ENCODE peak calls at places on chromosomes 6 and 20, in ten cellular contexts. H, G, K, O, Y, T, V, P, W and F are unnamed samples. For H3K9me3, the result is how much of the 10 kb centered on the place peaks cover.

GRCh38 chr6:165616116-165616515 is 46.9 kb downstream of the PDE10A start:
- DNase-seq in H (no peak), G (peak), K (no peak), O (no peak), Y (no peak), T (no peak), V (no peak), P (no peak), W (no peak), F (no peak)

GRCh38 chr6:159701413-159701999 is 8.5 kb upstream of the SOD2 start:
- DNase-seq in H (no peak), G (peak), K (no peak), O (no peak), Y (no peak), T (no peak), V (no peak), P (no peak), W (peak), F (no peak)

GRCh38 chr6:108798672-108799355 is 49.4 kb upstream of the ARMC2 start:
- DNase-seq in H (peak), G (no peak), K (no peak), O (no peak), Y (no peak), T (peak), V (peak), P (no peak), W (no peak), F (no peak)

GRCh38 chr6:151071295-151071694 is 168.5 kb upstream of the AKAP12 start:
- DNase-seq in H (peak), G (peak), K (no peak), O (no peak), Y (peak), T (no peak), V (no peak), P (no peak), W (no peak), F (no peak)

GRCh38 chr6:160035241-160035640 is 66.4 kb downstream of the IGF2R start:
- DNase-seq in H (no peak), G (no peak), K (no peak), O (no peak), Y (no peak), T (no peak), V (no peak), P (no peak), W (no peak), F (no peak)

GRCh38 chr6:163773646-163774045 is 359.1 kb downstream of the QKI start:
- DNase-seq in H (no peak), G (no peak), K (no peak), O (no peak), Y (no peak), T (no peak), V (no peak), P (no peak), W (no peak), F (no peak)

GRCh38 chr20:24917056-24917455 is 32.0 kb upstream of the CST7 start:
- DNase-seq in H (no peak), G (no peak), K (no peak), O (no peak), Y (no peak), T (no peak), V (no peak), P (no peak), W (no peak), F (no peak)

GRCh38 chr6:47922391-47922790 is 140.6 kb downstream of the OPN5 start:
- DNase-seq in H (no peak), G (no peak), K (no peak), O (no peak), Y (no peak), T (no peak), V (no peak), P (no peak), W (no peak), F (no peak)

GRCh38 chr6:3731700-3732099 is 19.8 kb downstream of the PXDC1 start:
- DNase-seq in H (no peak), G (no peak), K (peak), O (no peak), Y (no peak), T (no peak), V (peak), P (no peak), W (no peak), F (no peak)

GRCh38 chr20:46139908-46140482 is 21.9 kb downstream of the CD40 start:
- DNase-seq in H (no peak), G (no peak), K (no peak), O (no peak), Y (no peak), T (no peak), V (no peak), P (no peak), W (no peak), F (no peak)

GRCh38 chr20:17843246-17844132 is 125.1 kb downstream of the SNX5 start:
- DNase-seq in H (peak), G (peak), K (peak), O (no peak), Y (peak), T (no peak), V (no peak), P (peak), W (no peak), F (peak)

GRCh38 chr6:54291146-54291545 is 17.1 kb upstream of the TINAG start:
- DNase-seq in H (no peak), G (peak), K (no peak), O (peak), Y (no peak), T (no peak), V (no peak), P (no peak), W (no peak), F (no peak)

GRCh38 chr20:6008254-6008653 is 45.6 kb downstream of the LRRN4 start:
- DNase-seq in H (peak), G (peak), K (no peak), O (no peak), Y (peak), T (peak), V (no peak), P (no peak), W (peak), F (no peak)

GRCh38 chr20:15799871-15800270 is 773.4 kb downstream of the KIF16B start:
- DNase-seq in H (no peak), G (peak), K (no peak), O (no peak), Y (no peak), T (no peak), V (no peak), P (no peak), W (no peak), F (no peak)

GRCh38 chr6:165605901-165606739 is 56.9 kb downstream of the PDE10A start:
- DNase-seq in H (no peak), G (no peak), K (no peak), O (no peak), Y (no peak), T (no peak), V (no peak), P (no peak), W (no peak), F (no peak)

GRCh38 chr20:38342196-38342595 is 4.1 kb upstream of the LBP start:
- DNase-seq in H (no peak), G (no peak), K (no peak), O (no peak), Y (no peak), T (no peak), V (no peak), P (no peak), W (no peak), F (no peak)

GRCh38 chr20:4896971-4897497 is 104.3 kb downstream of the SLC23A2 start:
- DNase-seq in H (no peak), G (no peak), K (no peak), O (no peak), Y (no peak), T (no peak), V (peak), P (no peak), W (no peak), F (peak)

GRCh38 chr6:151885234-151885633 is 77.8 kb downstream of the ESR1 start:
- DNase-seq in H (no peak), G (no peak), K (no peak), O (no peak), Y (no peak), T (no peak), V (no peak), P (no peak), W (no peak), F (no peak)

GRCh38 chr6:71228461-71229041 is 60.1 kb upstream of the OGFRL1 start:
- DNase-seq in H (no peak), G (peak), K (no peak), O (no peak), Y (no peak), T (no peak), V (no peak), P (no peak), W (no peak), F (no peak)

GRCh38 chr6:33693186-33694158 is 18.0 kb downstream of the UQCC2 start:
- DNase-seq in H (peak), G (no peak), K (no peak), O (no peak), Y (no peak), T (no peak), V (peak), P (no peak), W (no peak), F (no peak)

GRCh38 chr20:13462091-13462490 is 176.6 kb downstream of the TASP1 start:
- DNase-seq in H (no peak), G (no peak), K (no peak), O (no peak), Y (no peak), T (no peak), V (no peak), P (no peak), W (no peak), F (no peak)

GRCh38 chr6:169247991-169248390 is 5.7 kb downstream of the THBS2 start:
- DNase-seq in H (no peak), G (no peak), K (no peak), O (no peak), Y (no peak), T (no peak), V (no peak), P (no peak), W (no peak), F (no peak)

GRCh38 chr20:59178983-59179595 is 15.5 kb downstream of the ZNF831 start:
- DNase-seq in H (peak), G (no peak), K (no peak), O (no peak), Y (no peak), T (no peak), V (peak), P (no peak), W (no peak), F (no peak)

GRCh38 chr20:3047486-3048419 is 1.9 kb downstream of the MRPS26 start:
- DNase-seq in H (no peak), G (no peak), K (no peak), O (no peak), Y (peak), T (no peak), V (no peak), P (no peak), W (no peak), F (no peak)

GRCh38 chr6:90000864-90001731 is 106.8 kb downstream of the GJA10 start:
- DNase-seq in H (no peak), G (peak), K (no peak), O (no peak), Y (no peak), T (peak), V (no peak), P (no peak), W (no peak), F (no peak)

GRCh38 chr6:169452117-169452868 is 198.6 kb upstream of the THBS2 start:
- DNase-seq in H (peak), G (peak), K (no peak), O (no peak), Y (peak), T (peak), V (no peak), P (peak), W (no peak), F (no peak)

GRCh38 chr6:118785601-118786000 is 108.4 kb upstream of the ASF1A start:
- DNase-seq in H (no peak), G (no peak), K (no peak), O (no peak), Y (no peak), T (no peak), V (no peak), P (no peak), W (no peak), F (no peak)

GRCh38 chr6:48325701-48326100 is 214.7 kb upstream of the PTCHD4 start:
- DNase-seq in H (no peak), G (peak), K (no peak), O (no peak), Y (no peak), T (no peak), V (no peak), P (no peak), W (no peak), F (no peak)

GRCh38 chr6:162178266-162178665 is 549.3 kb downstream of the PRKN start:
- DNase-seq in H (no peak), G (no peak), K (no peak), O (no peak), Y (no peak), T (no peak), V (no peak), P (no peak), W (no peak), F (no peak)

GRCh38 chr6:111952326-111952725 is 79.1 kb upstream of the FYN start:
- DNase-seq in H (no peak), G (no peak), K (no peak), O (no peak), Y (no peak), T (no peak), V (no peak), P (no peak), W (no peak), F (no peak)

GRCh38 chr20:42112161-42112560 is 494.0 kb upstream of the CHD6 start:
- DNase-seq in H (no peak), G (no peak), K (no peak), O (no peak), Y (no peak), T (no peak), V (no peak), P (no peak), W (no peak), F (no peak)
- H3K9me3 ChIP-seq in H (under half), G (under half), K (under half), O (under half), Y (under half), T (under half), V (under half), P (under half), W (under half), F (under half)

GRCh38 chr20:61954276-61955021 is 111.2 kb downstream of the TAF4 start:
- DNase-seq in H (no peak), G (no peak), K (no peak), O (no peak), Y (peak), T (no peak), V (peak), P (no peak), W (no peak), F (peak)
- TF ChIP-seq CTCF in H (no peak), G (no peak), K (no peak), O (no peak), Y (no peak), T (no peak), V (no peak), P (no peak), W (no peak), F (no peak)

DNA sequence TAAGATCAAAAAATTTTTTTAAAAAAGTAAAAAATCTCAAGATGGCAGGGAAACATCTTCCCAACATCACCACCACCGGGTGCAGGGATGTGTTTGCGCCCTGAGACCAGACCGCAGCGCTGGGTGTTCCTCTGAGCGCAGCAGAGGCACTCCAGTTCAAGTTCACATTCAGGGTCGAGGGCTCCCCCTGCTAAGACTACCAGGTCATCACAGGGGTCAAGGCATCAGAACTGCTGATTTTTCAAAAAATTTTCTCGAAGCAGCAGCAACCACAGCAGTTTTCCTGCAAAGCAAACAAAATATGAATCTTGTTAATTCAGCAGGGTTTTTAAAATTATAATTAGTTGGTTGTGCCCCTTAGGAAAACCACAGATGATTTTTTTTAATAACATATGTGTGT is 83.1 kb downstream of the MYLK4 start:
- DNase-seq in H (no peak), G (no peak), K (no peak), O (no peak), Y (no peak), T (no peak), V (no peak), P (no peak), W (no peak), F (no peak)
- H3K9me3 ChIP-seq in H (under half), G (under half), K (under half), O (under half), Y (under half), T (under half), V (under half), P (under half), W (under half), F (under half)

GRCh38 chr6:129476248-129476564 is 233.8 kb downstream of the ARHGAP18 start:
- DNase-seq in H (no peak), G (no peak), K (no peak), O (no peak), Y (no peak), T (no peak), V (no peak), P (no peak), W (no peak), F (no peak)

GRCh38 chr6:129472239-129472638 is 237.7 kb downstream of the ARHGAP18 start:
- DNase-seq in H (no peak), G (no peak), K (no peak), O (no peak), Y (no peak), T (no peak), V (no peak), P (no peak), W (no peak), F (no peak)

GRCh38 chr6:129478379-129478778 is 231.6 kb downstream of the ARHGAP18 start:
- DNase-seq in H (no peak), G (no peak), K (no peak), O (no peak), Y (no peak), T (no peak), V (no peak), P (no peak), W (no peak), F (no peak)

GRCh38 chr6:129476810-129477209 is 233.2 kb downstream of the ARHGAP18 start:
- DNase-seq in H (no peak), G (no peak), K (no peak), O (no peak), Y (no peak), T (no peak), V (no peak), P (no peak), W (no peak), F (no peak)

GRCh38 chr6:129475477-129476247 is 234.3 kb downstream of the ARHGAP18 start:
- DNase-seq in H (no peak), G (peak), K (no peak), O (no peak), Y (no peak), T (no peak), V (no peak), P (no peak), W (no peak), F (no peak)
- TF ChIP-seq CTCF in H (no peak), G (no peak), K (no peak), O (no peak), Y (no peak), T (no peak), V (no peak), P (no peak), W (no peak), F (no peak)

GRCh38 chr20:39813190-39813829 is 851.2 kb downstream of the DHX35 start:
- DNase-seq in H (no peak), G (no peak), K (no peak), O (no peak), Y (no peak), T (no peak), V (no peak), P (no peak), W (no peak), F (no peak)
- H3K9me3 ChIP-seq in H (under half), G (under half), K (under half), O (under half), Y (under half), T (under half), V (under half), P (under half), W (under half), F (under half)

DNA sequence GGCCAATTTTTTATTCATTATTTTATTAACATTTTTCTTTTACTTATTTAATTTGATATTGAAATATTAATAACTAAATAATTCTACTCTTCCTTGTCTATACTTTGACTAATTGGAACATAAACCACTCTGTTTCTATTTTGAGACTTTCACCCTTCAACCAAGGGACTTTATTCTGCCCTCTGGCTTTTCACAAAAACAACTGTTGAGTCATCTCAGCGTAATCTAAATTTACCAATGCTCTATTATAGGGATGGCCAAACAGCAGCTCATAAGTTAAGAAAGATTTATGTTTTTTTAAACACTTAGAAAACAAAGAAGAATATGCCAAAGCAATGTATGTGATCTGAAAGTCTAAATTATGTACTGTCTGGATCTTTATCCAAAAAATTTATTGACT is 46.7 kb downstream of the DOP1A start:
- DNase-seq in H (no peak), G (peak), K (no peak), O (no peak), Y (no peak), T (no peak), V (no peak), P (no peak), W (no peak), F (no peak)
- TF ChIP-seq CTCF in H (no peak), G (no peak), K (no peak), O (no peak), Y (no peak), T (no peak), V (no peak), P (no peak), W (no peak), F (no peak)

GRCh38 chr6:26476893-26477292 is 19.1 kb downstream of the BTN2A1 start:
- DNase-seq in H (no peak), G (no peak), K (no peak), O (no peak), Y (no peak), T (no peak), V (no peak), P (no peak), W (no peak), F (no peak)
- H3K9me3 ChIP-seq in H (under half), G (under half), K (under half), O (under half), Y (under half), T (under half), V (under half), P (under half), W (under half), F (under half)

DNA sequence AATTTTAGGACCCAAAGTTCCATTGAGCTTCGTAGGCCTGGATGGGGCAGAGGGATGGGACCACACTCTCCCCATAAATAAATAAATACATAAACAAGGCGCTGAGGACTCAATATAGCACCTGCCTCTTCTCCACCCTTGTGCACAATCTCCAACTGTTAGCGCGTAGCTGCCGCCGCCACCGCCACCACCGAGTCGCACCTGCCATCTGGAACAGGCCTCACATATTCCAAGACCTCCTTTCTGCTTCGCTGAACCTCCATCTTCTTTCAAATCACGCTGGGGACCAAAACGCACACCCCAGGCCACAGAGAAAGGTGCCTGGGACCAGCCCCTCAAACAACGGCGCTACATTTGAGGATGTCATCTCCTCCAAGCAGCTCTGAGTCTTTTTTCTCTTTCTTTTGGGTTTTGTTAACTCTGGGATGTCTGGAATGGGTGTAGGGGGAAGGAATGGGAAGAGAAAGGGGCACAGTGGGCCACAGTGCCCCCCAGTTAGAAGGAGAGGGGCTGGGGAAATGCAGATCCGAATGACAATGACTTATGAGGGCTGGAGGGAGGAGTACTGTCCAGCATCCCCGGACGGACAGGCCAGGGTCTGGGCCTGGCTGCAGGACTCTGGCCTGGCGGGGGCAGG is 49.7 kb downstream of the NOL4L start:
- DNase-seq in H (no peak), G (no peak), K (no peak), O (no peak), Y (no peak), T (no peak), V (no peak), P (no peak), W (no peak), F (no peak)
- TF ChIP-seq CTCF in H (no peak), G (no peak), K (no peak), O (no peak), Y (no peak), T (no peak), V (no peak), P (no peak), W (no peak), F (no peak)

GRCh38 chr6:22288721-22289120 is 8.1 kb downstream of the PRL start:
- DNase-seq in H (no peak), G (no peak), K (no peak), O (no peak), Y (no peak), T (no peak), V (no peak), P (no peak), W (no peak), F (peak)
- H3K9me3 ChIP-seq in H (under half), G (under half), K (under half), O (under half), Y (under half), T (under half), V (under half), P (under half), W (under half), F (under half)